ENCODE peak calls at places on chromosome 15, in seven cellular contexts. H is MM.1S, G is hepatocyte, P is PC-3, J is HCT116, Z is neural progenitor cell, X is GM23338. C is an unnamed sample.

GRCh38 chr15:58458076-58458475 is 26.3 kb downstream of the LIPC start:
- DNase-seq in H (peak; percentile 64), G (peak; percentile 54), P (no peak), J (no peak), Z (no peak), X (no peak), C (no peak)

GRCh38 chr15:40247406-40247971 is 8.6 kb downstream of the PAK6 start:
- DNase-seq in H (no peak), G (no peak), P (no peak), J (no peak), Z (no peak), X (no peak), C (no peak)

GRCh38 chr15:55884223-55884622 is 109.2 kb downstream of the NEDD4 start:
- DNase-seq in H (no peak), G (no peak), P (no peak), J (no peak), Z (no peak), X (no peak), C (peak; percentile 36)

GRCh38 chr15:41610048-41610447 is 50.2 kb upstream of the MGA start:
- DNase-seq in H (no peak), G (no peak), P (peak; percentile 67), J (no peak), Z (no peak), X (no peak), C (no peak)

GRCh38 chr15:92807971-92808571 is 92.1 kb upstream of the CHD2 start:
- DNase-seq in H (no peak), G (peak; percentile 41), P (peak; percentile 31), J (no peak), Z (no peak), X (peak; percentile 46), C (peak; percentile 35)

GRCh38 chr15:75230016-75230343 is 28.2 kb upstream of the GOLGA6C start:
- DNase-seq in H (no peak), G (no peak), P (no peak), J (no peak), Z (no peak), X (no peak), C (no peak)

GRCh38 chr15:60869851-60870250 is 359.3 kb downstream of the RORA start:
- DNase-seq in H (no peak), G (no peak), P (no peak), J (no peak), Z (no peak), X (no peak), C (no peak)

GRCh38 chr15:56244811-56245576 is 1.3 kb upstream of the RFX7 start:
- DNase-seq in H (no peak), G (peak; percentile 35), P (no peak), J (no peak), Z (peak; percentile 24), X (peak; percentile 9), C (no peak)

GRCh38 chr15:65377105-65377975 is 462 bp downstream of the IGDCC3 start:
- DNase-seq in H (no peak), G (peak; percentile 65), P (no peak), J (no peak), Z (peak; percentile 83), X (peak; percentile 81), C (peak; percentile 49)
- H3K27me3 ChIP-seq in H (peaks cover 78% of the 10 kb centered on the region), G (peaks cover 3% of the 10 kb centered on the region), P (peaks cover 34% of the 10 kb centered on the region), J (peaks cover 5% of the 10 kb centered on the region), Z (peaks cover 52% of the 10 kb centered on the region), X (peaks cover 43% of the 10 kb centered on the region), C (peaks cover 70% of the 10 kb centered on the region)

DNA sequence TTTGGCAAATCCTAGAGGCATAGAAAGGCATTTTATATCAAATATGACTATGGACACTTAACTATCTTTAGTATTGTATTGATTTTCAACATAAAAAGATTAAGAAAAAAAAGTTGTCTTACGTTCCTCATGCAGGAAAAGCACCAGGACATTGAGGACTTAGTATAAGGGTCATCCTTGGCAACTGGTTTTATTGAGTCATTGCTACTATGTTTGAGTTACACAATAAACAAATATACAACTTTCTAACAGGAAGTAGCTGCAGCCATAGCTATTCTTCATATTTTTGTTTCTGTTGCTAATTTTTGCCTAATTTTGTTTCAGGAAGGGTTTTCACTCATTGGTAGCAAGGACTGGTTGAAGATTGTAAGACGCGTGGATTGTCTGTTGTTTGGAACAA is 93.0 kb downstream of the NPTN start:
- DNase-seq in H (no peak), G (no peak), P (peak; percentile 51), J (no peak), Z (no peak), X (no peak), C (peak; percentile 21)
- TF ChIP-seq EZH2phosphoT487 in H (no peak), G (no peak), P (no peak), J (no peak), Z (no peak), X (no peak), C (no peak)

DNA sequence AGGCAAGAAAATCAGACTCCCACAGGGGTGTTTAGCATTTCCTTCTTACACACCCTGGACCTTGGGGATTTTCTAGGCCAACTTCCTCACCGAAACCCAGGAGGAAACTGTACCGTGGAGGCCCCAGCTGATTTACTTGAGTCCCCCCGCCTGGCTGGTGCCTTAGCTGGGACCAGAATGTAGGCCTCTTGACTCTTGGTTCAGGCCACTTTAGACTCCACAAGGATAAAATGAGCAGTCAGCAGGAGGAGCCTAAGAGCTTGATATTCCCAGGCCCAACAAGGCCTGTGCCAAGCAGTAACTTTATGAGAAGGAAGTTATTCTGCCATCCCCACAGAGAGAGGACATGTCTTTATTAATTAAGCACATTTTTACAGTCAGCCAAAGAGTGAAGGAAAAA is 4.6 kb upstream of the APBA2 start:
- DNase-seq in H (no peak), G (no peak), P (peak; percentile 26), J (no peak), Z (no peak), X (no peak), C (no peak)
- H3K27me3 ChIP-seq in H (no peaks in the 10 kb centered on the region), G (peaks cover 6% of the 10 kb centered on the region), P (no peaks in the 10 kb centered on the region), J (no peaks in the 10 kb centered on the region), Z (peaks cover 18% of the 10 kb centered on the region), X (peaks cover 24% of the 10 kb centered on the region), C (peaks cover 9% of the 10 kb centered on the region)

DNA sequence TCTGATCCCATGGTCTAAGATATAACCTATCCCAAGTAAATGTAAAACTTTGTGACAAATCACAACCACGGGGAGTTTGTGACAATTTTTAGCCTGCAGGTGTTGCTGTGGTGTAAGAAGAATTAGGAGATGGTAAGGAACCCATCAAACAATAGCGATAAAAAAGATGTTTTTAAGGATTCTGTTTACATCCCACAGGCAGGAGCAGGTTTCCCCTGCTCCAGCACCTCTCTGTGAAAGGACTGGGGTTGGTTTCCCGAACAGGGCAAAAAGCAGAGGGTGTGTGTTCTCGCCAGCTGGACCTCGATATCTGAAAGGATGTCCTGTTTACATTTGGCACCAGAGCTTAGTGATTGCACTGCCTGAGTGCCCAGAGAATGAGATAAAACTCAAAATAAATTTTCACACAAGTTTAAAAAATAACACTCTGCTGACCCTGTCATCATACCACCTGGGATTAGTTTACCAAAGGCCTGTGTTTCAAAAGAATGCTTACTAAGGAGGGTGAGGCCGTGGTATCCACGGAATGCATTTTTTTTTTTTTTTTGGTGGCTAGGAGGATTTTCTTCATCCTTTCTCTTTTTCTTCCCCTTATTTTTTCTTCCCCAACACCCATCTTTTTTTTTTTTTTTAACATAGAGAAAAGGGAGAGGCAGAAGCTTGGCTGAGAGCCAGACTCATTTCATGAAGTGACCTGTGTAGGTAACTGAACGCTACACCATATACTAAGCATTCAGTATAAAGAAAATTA is 151.8 kb upstream of the DPH6 start:
- DNase-seq in H (no peak), G (peak; percentile 34), P (peak; percentile 58), J (no peak), Z (peak; percentile 24), X (peak; percentile 45), C (peak; percentile 35)
- TF ChIP-seq EZH2phosphoT487 in H (no peak), G (no peak), P (no peak), J (no peak), Z (no peak), X (no peak), C (no peak)

GRCh38 chr15:98503970-98504369 is 144.4 kb upstream of the IGF1R start:
- DNase-seq in H (no peak), G (peak; percentile 49), P (no peak), J (no peak), Z (no peak), X (no peak), C (peak; percentile 69)

GRCh38 chr15:98504998-98505397 is 143.3 kb upstream of the IGF1R start:
- DNase-seq in H (no peak), G (no peak), P (no peak), J (no peak), Z (no peak), X (no peak), C (no peak)

GRCh38 chr15:98506711-98507110 is 141.6 kb upstream of the IGF1R start:
- DNase-seq in H (no peak), G (no peak), P (no peak), J (no peak), Z (no peak), X (no peak), C (no peak)

GRCh38 chr15:98506172-98506571 is 142.2 kb upstream of the IGF1R start:
- DNase-seq in H (no peak), G (no peak), P (no peak), J (no peak), Z (no peak), X (no peak), C (no peak)

DNA sequence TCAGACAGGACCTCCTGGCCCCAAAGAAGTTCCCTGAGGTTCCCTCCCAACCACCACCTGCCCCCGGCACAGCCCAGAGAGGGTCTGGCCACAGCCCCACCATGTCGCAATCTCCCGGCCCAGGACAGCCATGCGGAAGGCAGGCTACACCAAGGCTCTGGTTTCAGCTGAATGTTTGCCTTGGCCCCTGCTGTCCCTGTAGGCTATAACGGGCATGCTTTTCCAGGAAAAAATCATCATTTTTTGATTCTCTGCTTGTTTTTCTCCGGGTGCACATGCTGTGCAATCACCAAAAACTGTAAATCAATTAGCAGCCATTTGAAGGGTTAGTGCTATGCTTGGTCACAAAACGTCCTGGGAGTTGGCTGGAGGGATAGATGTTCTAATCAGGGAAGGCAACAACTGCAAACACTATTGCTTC is 142.7 kb upstream of the IGF1R start:
- DNase-seq in H (no peak), G (no peak), P (no peak), J (no peak), Z (no peak), X (no peak), C (no peak)
- H3K27me3 ChIP-seq in H (no peaks in the 10 kb centered on the region), G (peaks cover 7% of the 10 kb centered on the region), P (peaks cover 72% of the 10 kb centered on the region), J (peaks cover 52% of the 10 kb centered on the region), Z (no peaks in the 10 kb centered on the region), X (no peaks in the 10 kb centered on the region), C (peaks cover 32% of the 10 kb centered on the region)

GRCh38 chr15:34279341-34279740 is 54.5 kb downstream of the EMC4 start:
- DNase-seq in H (no peak), G (no peak), P (peak; percentile 76), J (no peak), Z (no peak), X (no peak), C (peak; percentile 30)
- TF ChIP-seq EZH2phosphoT487 in H (no peak), G (no peak), P (no peak), J (no peak), Z (no peak), X (no peak), C (no peak)

C was measured in GM23248.